ENCODE peak calls at places on chromosomes 6 and 20, in ten cellular contexts. I, V, Z, A, H, C, R, N, U and D are unnamed samples.
A peak's percentile ranks its signal among the peaks of the same experiment; 100 is the strongest.

GRCh38 chr6:154306696-154307095 is 49.9 kb downstream of the IPCEF1 start:
- DNase-seq in U (no peak), A (no peak), N (no peak), I (no peak), C (no peak), Z (no peak), R (no peak), H (no peak), V (no peak), D (no peak)

GRCh38 chr6:24125980-24126379 is at the start of gene NRSN1:
- DNase-seq in U (no peak), Z (peak; percentile 89), I (peak; percentile 6), R (no peak), H (no peak), A (no peak), V (peak; percentile 61), N (peak; percentile 70), C (no peak), D (peak; percentile 15)

GRCh38 chr6:27604986-27605385 is 132.1 kb upstream of the ZNF184 start:
- DNase-seq in Z (peak; percentile 59), I (no peak), N (peak; percentile 37), C (no peak), V (no peak), U (no peak), A (no peak), R (no peak), H (no peak), D (no peak)

GRCh38 chr6:127210725-127211124 is 55.9 kb upstream of the RNF146 start:
- DNase-seq in U (no peak), C (no peak), Z (no peak), H (no peak), R (no peak), V (no peak), N (no peak), A (no peak), I (no peak), D (no peak)

GRCh38 chr20:11204926-11205768 is 531.3 kb upstream of the JAG1 start:
- DNase-seq in C (no peak), Z (peak; percentile 87), A (peak; percentile 82), H (no peak), U (no peak), I (peak; percentile 21), N (peak; percentile 86), R (peak; percentile 47), V (peak; percentile 43), D (peak; percentile 63)

GRCh38 chr20:25470045-25470444 is 62.6 kb downstream of the GINS1 start:
- DNase-seq in H (no peak), A (no peak), V (peak; percentile 83), I (peak; percentile 53), U (peak; percentile 13), Z (no peak), C (no peak), N (no peak), R (no peak), D (no peak)

GRCh38 chr20:33674294-33675126 is at the start of gene NECAB3:
- DNase-seq in N (peak; percentile 34), C (peak; percentile 73), Z (peak; percentile 89), H (no peak), R (peak; percentile 91), V (peak; percentile 97), U (peak; percentile 93), A (peak; percentile 70), I (peak; percentile 78), D (peak; percentile 88)

GRCh38 chr6:71473908-71474307 is 185.3 kb downstream of the OGFRL1 start:
- DNase-seq in U (no peak), I (no peak), R (peak; percentile 83), A (no peak), N (no peak), C (no peak), V (no peak), H (no peak), Z (no peak), D (peak; percentile 65)

GRCh38 chr6:104409913-104410312 is 449.8 kb downstream of the HACE1 start:
- DNase-seq in R (no peak), C (no peak), N (no peak), A (no peak), I (no peak), V (no peak), H (no peak), U (no peak), Z (no peak), D (no peak)

GRCh38 chr20:16619953-16620352 is 46.7 kb upstream of the KIF16B start:
- DNase-seq in V (no peak), I (no peak), N (no peak), A (no peak), Z (no peak), H (no peak), C (no peak), U (no peak), R (no peak), D (no peak)

GRCh38 chr6:159252955-159253508 is 83.8 kb downstream of the FNDC1 start:
- DNase-seq in Z (peak; percentile 61), R (peak; percentile 41), C (no peak), N (peak; percentile 55), H (no peak), V (peak; percentile 73), U (no peak), A (peak; percentile 56), I (no peak), D (peak; percentile 11)

GRCh38 chr6:166417285-166417691 is 34.5 kb upstream of the MPC1 start:
- DNase-seq in N (no peak), I (peak; percentile 15), H (peak; percentile 39), V (no peak), R (no peak), Z (no peak), U (no peak), A (no peak), C (peak; percentile 44), D (no peak)

GRCh38 chr6:10429638-10430427 is 15.0 kb upstream of the TFAP2A start:
- DNase-seq in C (no peak), I (no peak), Z (peak; percentile 64), V (no peak), N (peak; percentile 89), U (no peak), R (peak; percentile 62), A (peak; percentile 78), H (no peak), D (no peak)

GRCh38 chr6:130848945-130849344 is 21.7 kb downstream of the SMLR1 start:
- DNase-seq in A (no peak), I (peak; percentile 25), U (no peak), C (no peak), V (no peak), N (no peak), H (no peak), R (no peak), Z (no peak), D (no peak)

GRCh38 chr20:53899351-53900167 is 170.8 kb downstream of the BCAS1 start:
- DNase-seq in I (peak; percentile 69), N (no peak), A (no peak), Z (peak; percentile 86), H (peak; percentile 44), C (peak; percentile 31), V (no peak), U (no peak), R (peak; percentile 62), D (no peak)

GRCh38 chr6:27281569-27281968 is 30.5 kb downstream of the POM121L2 start:
- DNase-seq in U (no peak), A (no peak), H (no peak), R (no peak), V (no peak), N (no peak), C (no peak), I (no peak), Z (no peak), D (no peak)

GRCh38 chr6:139443226-139444112 is 69.0 kb upstream of the CITED2 start:
- DNase-seq in Z (no peak), A (no peak), I (no peak), C (no peak), R (peak; percentile 7), U (no peak), V (no peak), N (no peak), H (no peak), D (no peak)

GRCh38 chr6:133769463-133769862 is 119.5 kb upstream of the TCF21 start:
- DNase-seq in U (no peak), C (no peak), N (no peak), Z (peak; percentile 56), V (no peak), R (no peak), A (no peak), H (no peak), I (no peak), D (no peak)

GRCh38 chr6:78231002-78231401 is 578.2 kb downstream of the MEI4 start:
- DNase-seq in H (no peak), I (no peak), A (no peak), N (no peak), V (no peak), C (no peak), Z (peak; percentile 57), U (no peak), R (no peak), D (no peak)

GRCh38 chr20:54499111-54499510 is 23.7 kb downstream of the DOK5 start:
- DNase-seq in Z (no peak), N (no peak), V (no peak), R (no peak), C (no peak), U (no peak), I (no peak), A (no peak), H (no peak), D (no peak)

GRCh38 chr6:105301072-105301503 is 101.8 kb downstream of the PREP start:
- DNase-seq in U (no peak), I (no peak), R (peak; percentile 8), N (no peak), A (no peak), V (no peak), H (no peak), C (no peak), Z (no peak), D (no peak)

GRCh38 chr6:70327036-70327435 is 24.2 kb upstream of the COL9A1 start:
- DNase-seq in V (no peak), A (no peak), C (no peak), I (no peak), R (no peak), U (no peak), Z (no peak), N (no peak), H (no peak), D (no peak)

GRCh38 chr6:6984585-6985366 is 123.0 kb upstream of the RREB1 start:
- DNase-seq in U (no peak), N (no peak), A (no peak), R (no peak), C (no peak), H (no peak), I (no peak), Z (no peak), V (peak; percentile 25), D (no peak)

GRCh38 chr20:63589261-63590217 is 15.5 kb upstream of the HELZ2 start:
- DNase-seq in V (no peak), U (peak; percentile 55), C (no peak), A (no peak), Z (peak; percentile 43), N (no peak), I (no peak), R (no peak), H (no peak), D (no peak)

GRCh38 chr6:45584127-45584526 is 206.4 kb upstream of the SUPT3H start:
- DNase-seq in V (no peak), R (no peak), H (no peak), U (no peak), Z (no peak), A (no peak), C (no peak), N (no peak), I (no peak), D (no peak)

GRCh38 chr6:34318492-34319470 is 70.0 kb upstream of the SMIM29 start:
- DNase-seq in N (no peak), C (no peak), R (no peak), U (no peak), Z (no peak), V (no peak), H (no peak), A (no peak), I (no peak), D (no peak)

GRCh38 chr6:74091133-74091793 is 395.3 kb downstream of the CD109 start:
- DNase-seq in H (no peak), V (peak; percentile 26), Z (no peak), N (peak; percentile 23), A (peak; percentile 73), C (no peak), R (peak; percentile 38), U (no peak), I (no peak), D (no peak)

GRCh38 chr6:44708208-44708607 is 320.7 kb downstream of the CDC5L start:
- DNase-seq in A (no peak), H (no peak), Z (no peak), I (no peak), U (no peak), C (no peak), R (no peak), V (no peak), N (no peak), D (no peak)